ENCODE peak calls at places on chromosomes 11 and 22, in nine cellular contexts. P is HCT116, E is thoracic aorta, H is neural progenitor cell, V is body of pancreas, L is fibroblast of lung, Z is spleen, D is suprapubic skin, Y is cardiac muscle cell. T is an unnamed sample.

GRCh38 chr11:111378773-111379499 is at the start of gene POU2AF1:
- DNase-seq in Z (peak; percentile 95), E (no peak), V (no peak), Y (no peak), D (peak; percentile 70), H (no peak), L (no peak), P (no peak), T (no peak)

GRCh38 chr11:32935462-32936029 is 42.9 kb downstream of the QSER1 start:
- DNase-seq in V (no peak), L (peak; percentile 5), Y (no peak), Z (no peak), D (no peak), H (no peak), E (no peak), P (no peak), T (no peak)

GRCh38 chr11:16527525-16528246 is 171.3 kb upstream of the SOX6 start:
- DNase-seq in E (no peak), V (no peak), Y (no peak), L (no peak), Z (no peak), P (no peak), D (no peak), H (no peak), T (no peak)

GRCh38 chr11:61702701-61703312 is 22.6 kb downstream of the DAGLA start:
- DNase-seq in H (no peak), P (no peak), V (no peak), E (no peak), Y (no peak), Z (no peak), D (no peak), L (no peak), T (no peak)

GRCh38 chr22:16914006-16914405 is 88.8 kb upstream of the XKR3 start:
- DNase-seq in L (no peak), E (no peak), Z (no peak), V (no peak), D (no peak), Y (no peak), H (no peak), P (no peak), T (no peak)

GRCh38 chr22:46942816-46943783 is 180.7 kb downstream of the TBC1D22A start:
- DNase-seq in Y (no peak), V (no peak), D (no peak), H (no peak), L (no peak), Z (peak; percentile 83), P (no peak), E (no peak), T (no peak)

GRCh38 chr22:50474711-50475651 is at the start of gene SBF1:
- DNase-seq in H (peak; percentile 98), L (peak; percentile 86), Y (peak; percentile 96), P (peak; percentile 78), V (peak; percentile 95), E (peak; percentile 64), Z (peak; percentile 97), D (peak; percentile 90), T (peak; percentile 65)

GRCh38 chr11:83521647-83522596 is 235.8 kb upstream of the CCDC90B start:
- DNase-seq in Y (peak; percentile 18), D (no peak), H (peak; percentile 57), Z (no peak), V (no peak), L (peak; percentile 36), E (no peak), P (no peak), T (peak; percentile 12)

GRCh38 chr11:129894281-129895125 is 875 bp downstream of the NFRKB start:
- DNase-seq in E (no peak), P (no peak), Z (no peak), V (no peak), D (no peak), Y (no peak), H (no peak), L (peak; percentile 4), T (no peak)

GRCh38 chr11:10809373-10810199 is 860 bp upstream of the EIF4G2 start:
- DNase-seq in Y (no peak), Z (peak; percentile 91), E (no peak), D (no peak), P (peak; percentile 19), L (peak; percentile 67), H (peak; percentile 88), V (peak; percentile 32), T (peak; percentile 79)

GRCh38 chr22:33903012-33903411 is 17.3 kb downstream of the LARGE1 start:
- DNase-seq in P (no peak), L (no peak), Y (no peak), H (no peak), V (no peak), Z (no peak), E (no peak), D (no peak), T (no peak)
- H3K36me3 ChIP-seq in P (no peaks in the 10 kb centered on the region), L (no peaks in the 10 kb centered on the region), Y (no peaks in the 10 kb centered on the region), H (no peaks in the 10 kb centered on the region), V (no peaks in the 10 kb centered on the region), Z (no peaks in the 10 kb centered on the region), E (no peaks in the 10 kb centered on the region), D (no peaks in the 10 kb centered on the region), T (no peaks in the 10 kb centered on the region)

DNA sequence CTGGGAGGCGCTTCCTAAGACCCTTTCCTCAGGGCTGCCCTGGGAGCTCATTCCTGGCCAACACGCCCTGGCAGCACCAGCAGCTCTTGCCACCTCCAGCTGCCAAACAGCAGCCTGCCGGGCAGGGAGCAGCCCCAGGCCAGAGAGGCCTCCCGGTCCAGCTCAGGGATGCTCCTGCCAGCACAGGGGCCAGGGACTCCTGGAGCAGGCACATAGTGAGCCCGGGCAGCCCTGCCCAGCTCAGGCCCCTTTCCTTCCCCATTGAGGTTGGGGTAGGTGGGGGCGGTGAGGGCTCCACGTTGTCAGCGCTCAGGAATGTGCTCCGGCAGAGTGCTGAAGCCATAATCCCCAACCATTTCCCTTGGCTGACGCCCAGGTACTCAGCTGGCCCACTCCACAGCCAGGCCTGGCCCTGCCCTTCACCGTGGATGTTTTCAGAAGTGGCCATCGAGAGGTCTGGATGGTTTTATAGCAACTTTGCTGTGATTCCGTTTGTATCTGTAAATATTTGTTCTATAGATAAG is 7.6 kb downstream of the SLC39A13 start:
- DNase-seq in V (peak; percentile 83), H (peak; percentile 29), D (peak; percentile 85), E (peak; percentile 80), Y (no peak), L (peak; percentile 94), Z (no peak), P (peak; percentile 49), T (peak; percentile 89)
- H3K36me3 ChIP-seq in V (peaks cover 16% of the 10 kb centered on the region), H (no peaks in the 10 kb centered on the region), D (peaks cover 71% of the 10 kb centered on the region), E (peaks cover 62% of the 10 kb centered on the region), Y (peaks cover 20% of the 10 kb centered on the region), L (peaks cover 56% of the 10 kb centered on the region), Z (peaks cover 91% of the 10 kb centered on the region), P (peaks cover 34% of the 10 kb centered on the region), T (peaks cover 60% of the 10 kb centered on the region)

GRCh38 chr22:31954535-31955326 is 10.4 kb downstream of the YWHAH start:
- DNase-seq in L (peak; percentile 54), D (no peak), P (no peak), Y (no peak), H (no peak), E (no peak), V (no peak), Z (peak; percentile 6), T (no peak)
- H3K36me3 ChIP-seq in L (peaks cover 3% of the 10 kb centered on the region), D (peaks cover 26% of the 10 kb centered on the region), P (peaks cover 35% of the 10 kb centered on the region), Y (peaks cover 10% of the 10 kb centered on the region), H (peaks cover under 1% of the 10 kb centered on the region), E (peaks cover 22% of the 10 kb centered on the region), V (peaks cover 9% of the 10 kb centered on the region), Z (peaks cover 43% of the 10 kb centered on the region), T (peaks cover 32% of the 10 kb centered on the region)

GRCh38 chr22:43988960-43989359 is 33.7 kb downstream of the SAMM50 start:
- DNase-seq in Y (no peak), Z (no peak), D (no peak), V (no peak), H (no peak), L (no peak), E (no peak), P (no peak), T (no peak)
- H3K36me3 ChIP-seq in Y (peaks cover 50% of the 10 kb centered on the region), Z (peaks cover 95% of the 10 kb centered on the region), D (peaks cover 75% of the 10 kb centered on the region), V (no peaks in the 10 kb centered on the region), H (peaks cover 5% of the 10 kb centered on the region), L (peaks cover 9% of the 10 kb centered on the region), E (peaks cover 24% of the 10 kb centered on the region), P (peaks cover 17% of the 10 kb centered on the region), T (peaks cover 51% of the 10 kb centered on the region)

DNA sequence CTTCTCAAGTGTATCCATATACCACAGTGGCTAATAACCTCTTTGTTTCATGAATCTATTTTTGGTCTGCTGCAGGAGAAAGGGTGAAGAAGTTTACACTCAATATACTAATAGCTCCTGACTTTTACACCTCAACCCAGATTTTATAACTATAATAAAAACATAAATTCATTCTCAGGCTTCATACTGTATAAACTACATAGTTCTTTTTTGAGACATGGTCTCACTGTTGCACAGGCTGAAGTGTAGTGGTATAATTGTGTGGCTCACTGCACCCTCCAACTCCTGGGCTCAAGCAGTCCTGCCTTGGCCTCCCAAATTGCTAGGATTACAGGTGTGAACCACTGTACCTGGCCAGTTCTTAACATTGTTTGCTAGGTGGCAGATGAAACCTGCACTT is 17.8 kb upstream of the CCDC179 start:
- DNase-seq in E (no peak), V (no peak), P (no peak), D (no peak), H (no peak), Z (no peak), L (no peak), Y (no peak), T (no peak)
- H3K36me3 ChIP-seq in E (no peaks in the 10 kb centered on the region), V (no peaks in the 10 kb centered on the region), P (no peaks in the 10 kb centered on the region), D (no peaks in the 10 kb centered on the region), H (no peaks in the 10 kb centered on the region), Z (no peaks in the 10 kb centered on the region), L (no peaks in the 10 kb centered on the region), Y (no peaks in the 10 kb centered on the region), T (no peaks in the 10 kb centered on the region)

DNA sequence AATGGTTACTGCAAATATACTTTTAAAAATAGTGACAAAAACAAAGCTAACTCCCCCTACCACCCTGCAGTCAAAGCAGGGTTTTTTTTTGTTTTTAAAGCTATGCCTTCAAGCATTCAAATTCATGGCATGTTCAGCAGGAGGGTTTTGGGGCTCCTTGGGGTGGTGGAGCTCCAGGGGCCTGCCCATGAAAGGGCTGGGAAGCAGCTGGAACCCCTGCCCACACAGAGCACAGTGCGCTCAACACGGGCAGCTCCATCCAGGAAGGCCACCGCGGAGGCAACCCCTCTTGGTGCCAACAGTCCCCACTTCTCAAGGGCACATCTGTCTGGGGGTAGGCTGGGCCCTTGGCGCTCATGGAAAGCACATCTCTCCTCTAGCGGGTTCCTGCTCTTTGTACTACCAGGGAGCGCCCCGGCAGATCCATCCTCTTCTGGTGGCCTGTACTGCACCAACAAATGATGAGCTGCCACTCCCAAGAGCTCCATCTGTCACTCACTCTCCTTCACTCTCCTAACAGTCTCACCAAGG is 16.6 kb upstream of the PHLDA2 start:
- DNase-seq in D (no peak), P (no peak), H (no peak), Y (no peak), Z (no peak), V (no peak), E (no peak), L (no peak), T (no peak)
- H3K36me3 ChIP-seq in D (peaks cover 48% of the 10 kb centered on the region), P (peaks cover 28% of the 10 kb centered on the region), H (peaks cover 3% of the 10 kb centered on the region), Y (peaks cover 30% of the 10 kb centered on the region), Z (peaks cover 76% of the 10 kb centered on the region), V (no peaks in the 10 kb centered on the region), E (peaks cover 19% of the 10 kb centered on the region), L (peaks cover 18% of the 10 kb centered on the region), T (peaks cover 28% of the 10 kb centered on the region)

GRCh38 chr11:115303929-115304328 is 200.3 kb downstream of the CADM1 start:
- DNase-seq in L (no peak), H (no peak), Z (no peak), Y (no peak), E (no peak), D (no peak), P (no peak), V (no peak), T (no peak)
- H3K36me3 ChIP-seq in L (no peaks in the 10 kb centered on the region), H (no peaks in the 10 kb centered on the region), Z (no peaks in the 10 kb centered on the region), Y (no peaks in the 10 kb centered on the region), E (no peaks in the 10 kb centered on the region), D (no peaks in the 10 kb centered on the region), P (no peaks in the 10 kb centered on the region), V (no peaks in the 10 kb centered on the region), T (no peaks in the 10 kb centered on the region)